ENCODE peak calls at places on chromosomes 13 and 19, in six cellular contexts. One of them, this sample, is unnamed.

GRCh38 chr19:31347828-31348314 is 1.4 kb downstream of the TSHZ3 start:
- DNase-seq in fibroblast of pulmonary artery: no peak
- DNase-seq in NCI-H446 treated with DMSO at 0.1 percent for 48 hours: no peak
- DNase-seq in naive thymus-derived CD4-positive, alpha-beta T cell: no peak
- DNase-seq in stimulated activated CD8-positive, alpha-beta memory T cell treated with anti-CD3 and anti-CD28 coated beads, Interleukin-7, amount 100 ng/mL, for 1 hour: no peak
- DNase-seq in cardiac fibroblast: peak; percentile 61
- DNase-seq in this sample: no peak

GRCh38 chr13:110447058-110447511 is 114.4 kb downstream of the RAB20 start:
- DNase-seq in fibroblast of pulmonary artery: no peak
- DNase-seq in NCI-H446 treated with DMSO at 0.1 percent for 48 hours: no peak
- DNase-seq in naive thymus-derived CD4-positive, alpha-beta T cell: no peak
- DNase-seq in stimulated activated CD8-positive, alpha-beta memory T cell treated with anti-CD3 and anti-CD28 coated beads, Interleukin-7, amount 100 ng/mL, for 1 hour: no peak
- DNase-seq in cardiac fibroblast: no peak
- DNase-seq in this sample: no peak

GRCh38 chr13:36026556-36026955 is 104.6 kb downstream of the DCLK1 start:
- DNase-seq in fibroblast of pulmonary artery: peak; percentile 50
- DNase-seq in NCI-H446 treated with DMSO at 0.1 percent for 48 hours: no peak
- DNase-seq in naive thymus-derived CD4-positive, alpha-beta T cell: no peak
- DNase-seq in stimulated activated CD8-positive, alpha-beta memory T cell treated with anti-CD3 and anti-CD28 coated beads, Interleukin-7, amount 100 ng/mL, for 1 hour: no peak
- DNase-seq in cardiac fibroblast: peak; percentile 55
- DNase-seq in this sample: no peak

GRCh38 chr19:768424-768823 is 17.5 kb downstream of the MISP start:
- DNase-seq in fibroblast of pulmonary artery: peak; percentile 79
- DNase-seq in NCI-H446 treated with DMSO at 0.1 percent for 48 hours: no peak
- DNase-seq in naive thymus-derived CD4-positive, alpha-beta T cell: no peak
- DNase-seq in stimulated activated CD8-positive, alpha-beta memory T cell treated with anti-CD3 and anti-CD28 coated beads, Interleukin-7, amount 100 ng/mL, for 1 hour: no peak
- DNase-seq in cardiac fibroblast: peak; percentile 50
- DNase-seq in this sample: no peak

GRCh38 chr19:1970806-1971502 is 30.0 kb downstream of the CSNK1G2 start:
- DNase-seq in fibroblast of pulmonary artery: no peak
- DNase-seq in NCI-H446 treated with DMSO at 0.1 percent for 48 hours: no peak
- DNase-seq in naive thymus-derived CD4-positive, alpha-beta T cell: no peak
- DNase-seq in stimulated activated CD8-positive, alpha-beta memory T cell treated with anti-CD3 and anti-CD28 coated beads, Interleukin-7, amount 100 ng/mL, for 1 hour: no peak
- DNase-seq in cardiac fibroblast: no peak
- DNase-seq in this sample: no peak

GRCh38 chr13:24203726-24204295 is 43.3 kb downstream of the SPATA13 start:
- DNase-seq in fibroblast of pulmonary artery: no peak
- DNase-seq in NCI-H446 treated with DMSO at 0.1 percent for 48 hours: no peak
- DNase-seq in naive thymus-derived CD4-positive, alpha-beta T cell: no peak
- DNase-seq in stimulated activated CD8-positive, alpha-beta memory T cell treated with anti-CD3 and anti-CD28 coated beads, Interleukin-7, amount 100 ng/mL, for 1 hour: no peak
- DNase-seq in cardiac fibroblast: no peak
- DNase-seq in this sample: no peak

GRCh38 chr19:57068326-57068725 is 51.5 kb upstream of the USP29 start:
- DNase-seq in fibroblast of pulmonary artery: no peak
- DNase-seq in NCI-H446 treated with DMSO at 0.1 percent for 48 hours: no peak
- DNase-seq in naive thymus-derived CD4-positive, alpha-beta T cell: no peak
- DNase-seq in stimulated activated CD8-positive, alpha-beta memory T cell treated with anti-CD3 and anti-CD28 coated beads, Interleukin-7, amount 100 ng/mL, for 1 hour: no peak
- DNase-seq in cardiac fibroblast: no peak
- DNase-seq in this sample: no peak

GRCh38 chr19:54154603-54155345 is 4.7 kb downstream of the LENG1 start:
- DNase-seq in fibroblast of pulmonary artery: peak; percentile 33
- DNase-seq in NCI-H446 treated with DMSO at 0.1 percent for 48 hours: no peak
- DNase-seq in naive thymus-derived CD4-positive, alpha-beta T cell: no peak
- DNase-seq in stimulated activated CD8-positive, alpha-beta memory T cell treated with anti-CD3 and anti-CD28 coated beads, Interleukin-7, amount 100 ng/mL, for 1 hour: no peak
- DNase-seq in cardiac fibroblast: peak; percentile 84
- DNase-seq in this sample: no peak

GRCh38 chr13:111610077-111610476 is 289.6 kb downstream of the TEX29 start:
- DNase-seq in fibroblast of pulmonary artery: no peak
- DNase-seq in NCI-H446 treated with DMSO at 0.1 percent for 48 hours: no peak
- DNase-seq in naive thymus-derived CD4-positive, alpha-beta T cell: no peak
- DNase-seq in stimulated activated CD8-positive, alpha-beta memory T cell treated with anti-CD3 and anti-CD28 coated beads, Interleukin-7, amount 100 ng/mL, for 1 hour: no peak
- DNase-seq in cardiac fibroblast: no peak
- DNase-seq in this sample: no peak

GRCh38 chr19:30670562-30671513 is 298.7 kb downstream of the ZNF536 start:
- DNase-seq in fibroblast of pulmonary artery: no peak
- DNase-seq in NCI-H446 treated with DMSO at 0.1 percent for 48 hours: no peak
- DNase-seq in naive thymus-derived CD4-positive, alpha-beta T cell: no peak
- DNase-seq in stimulated activated CD8-positive, alpha-beta memory T cell treated with anti-CD3 and anti-CD28 coated beads, Interleukin-7, amount 100 ng/mL, for 1 hour: no peak
- DNase-seq in cardiac fibroblast: no peak
- DNase-seq in this sample: no peak

GRCh38 chr13:21077360-21078353 is 16.3 kb upstream of the LATS2 start:
- DNase-seq in fibroblast of pulmonary artery: no peak
- DNase-seq in NCI-H446 treated with DMSO at 0.1 percent for 48 hours: no peak
- DNase-seq in naive thymus-derived CD4-positive, alpha-beta T cell: no peak
- DNase-seq in stimulated activated CD8-positive, alpha-beta memory T cell treated with anti-CD3 and anti-CD28 coated beads, Interleukin-7, amount 100 ng/mL, for 1 hour: no peak
- DNase-seq in cardiac fibroblast: no peak
- DNase-seq in this sample: no peak

GRCh38 chr13:68584776-68585175 is 1354.6 kb upstream of the PCDH9 start:
- DNase-seq in fibroblast of pulmonary artery: no peak
- DNase-seq in NCI-H446 treated with DMSO at 0.1 percent for 48 hours: no peak
- DNase-seq in naive thymus-derived CD4-positive, alpha-beta T cell: no peak
- DNase-seq in stimulated activated CD8-positive, alpha-beta memory T cell treated with anti-CD3 and anti-CD28 coated beads, Interleukin-7, amount 100 ng/mL, for 1 hour: no peak
- DNase-seq in cardiac fibroblast: no peak
- DNase-seq in this sample: no peak

GRCh38 chr19:11693505-11694499 is 44.9 kb downstream of the ZNF823 start:
- DNase-seq in fibroblast of pulmonary artery: peak; percentile 59
- DNase-seq in NCI-H446 treated with DMSO at 0.1 percent for 48 hours: peak; percentile 11
- DNase-seq in naive thymus-derived CD4-positive, alpha-beta T cell: no peak
- DNase-seq in stimulated activated CD8-positive, alpha-beta memory T cell treated with anti-CD3 and anti-CD28 coated beads, Interleukin-7, amount 100 ng/mL, for 1 hour: no peak
- DNase-seq in cardiac fibroblast: peak; percentile 74
- DNase-seq in this sample: no peak

This sample was measured in cerebellar nuclear complex.